ENCODE peak calls at places on chromosome 15, in seven cellular contexts. A is upper lobe of right lung, V is HCT116, I is cardiac muscle cell, N is sigmoid colon, Y is PC-3, P is IMR-90. G is an unnamed sample.

GRCh38 chr15:44295909-44296420 is 7.4 kb downstream of the GOLM2 start:
- DNase-seq in A (no peak), V (no peak), I (no peak), N (no peak), Y (no peak), P (peak), G (peak)

GRCh38 chr15:76866716-76867321 is 38.3 kb downstream of the SCAPER start:
- DNase-seq in A (no peak), V (peak), I (no peak), N (no peak), Y (peak), P (peak), G (peak)

GRCh38 chr15:80066912-80067311 is 7.4 kb downstream of the ZFAND6 start:
- DNase-seq in A (no peak), V (no peak), I (no peak), N (no peak), Y (no peak), P (no peak), G (no peak)

GRCh38 chr15:41936649-41937567 is 35.4 kb downstream of the EHD4 start:
- DNase-seq in A (no peak), V (no peak), I (no peak), N (no peak), Y (no peak), P (peak), G (no peak)

GRCh38 chr15:80160570-80161156 is 7.9 kb downstream of the FAH start:
- DNase-seq in A (peak), V (no peak), I (peak), N (peak), Y (peak), P (peak), G (peak)

GRCh38 chr15:40633178-40633577 is 39.1 kb downstream of the KNL1 start:
- DNase-seq in A (no peak), V (no peak), I (no peak), N (no peak), Y (peak), P (peak), G (no peak)

GRCh38 chr15:52262364-52262763 is 33.2 kb downstream of the MYO5C start:
- DNase-seq in A (no peak), V (no peak), I (no peak), N (no peak), Y (peak), P (no peak), G (no peak)

GRCh38 chr15:66721954-66722353 is 19.9 kb downstream of the SMAD6 start:
- DNase-seq in A (no peak), V (no peak), I (no peak), N (no peak), Y (no peak), P (no peak), G (no peak)

GRCh38 chr15:76982356-76982755 is 12.6 kb upstream of the PSTPIP1 start:
- DNase-seq in A (no peak), V (no peak), I (no peak), N (no peak), Y (no peak), P (no peak), G (no peak)

GRCh38 chr15:99343836-99344551 is 92.7 kb downstream of the LRRC28 start:
- DNase-seq in A (no peak), V (no peak), I (peak), N (no peak), Y (no peak), P (no peak), G (no peak)

GRCh38 chr15:69524296-69524695 is 71.7 kb downstream of the RPLP1 start:
- DNase-seq in A (no peak), V (no peak), I (no peak), N (no peak), Y (no peak), P (no peak), G (no peak)

GRCh38 chr15:52151353-52151752 is 38.8 kb upstream of the BCL2L10 start:
- DNase-seq in A (no peak), V (no peak), I (no peak), N (no peak), Y (no peak), P (no peak), G (no peak)

GRCh38 chr15:80581976-80582375 is 113.1 kb upstream of the ABHD17C start:
- DNase-seq in A (no peak), V (no peak), I (no peak), N (peak), Y (no peak), P (peak), G (peak)

GRCh38 chr15:68783226-68784054 is 37.3 kb downstream of the ANP32A start:
- DNase-seq in A (peak), V (peak), I (peak), N (peak), Y (peak), P (no peak), G (no peak)

GRCh38 chr15:62880278-62880677 is 162.3 kb upstream of the TPM1 start:
- DNase-seq in A (no peak), V (no peak), I (no peak), N (no peak), Y (no peak), P (peak), G (no peak)

GRCh38 chr15:63909819-63910437 is 76.2 kb upstream of the HERC1 start:
- DNase-seq in A (no peak), V (no peak), I (no peak), N (no peak), Y (no peak), P (peak), G (no peak)

GRCh38 chr15:52093539-52094502 is 18.8 kb downstream of the BCL2L10 start:
- DNase-seq in A (no peak), V (no peak), I (no peak), N (peak), Y (peak), P (peak), G (peak)

GRCh38 chr15:73389971-73390544 is 21.3 kb upstream of the HCN4 start:
- DNase-seq in A (no peak), V (no peak), I (no peak), N (no peak), Y (no peak), P (peak), G (no peak)

GRCh38 chr15:51675234-51675633 is 6.1 kb upstream of the SCG3 start:
- DNase-seq in A (no peak), V (no peak), I (no peak), N (no peak), Y (no peak), P (no peak), G (no peak)

GRCh38 chr15:80823120-80823519 is 44.0 kb downstream of the CEMIP start:
- DNase-seq in A (no peak), V (no peak), I (no peak), N (no peak), Y (no peak), P (no peak), G (no peak)

GRCh38 chr15:101303408-101303807 is 8.4 kb upstream of the SNRPA1 start:
- DNase-seq in A (no peak), V (no peak), I (no peak), N (no peak), Y (no peak), P (no peak), G (no peak)

GRCh38 chr15:100193277-100193860 is 148.4 kb downstream of the ADAMTS17 start:
- DNase-seq in A (no peak), V (no peak), I (no peak), N (peak), Y (no peak), P (no peak), G (no peak)

GRCh38 chr15:99307735-99308134 is 56.5 kb downstream of the LRRC28 start:
- DNase-seq in A (no peak), V (no peak), I (no peak), N (no peak), Y (no peak), P (peak), G (no peak)

GRCh38 chr15:75134748-75135147 is 66.9 kb upstream of the C15orf39 start:
- DNase-seq in A (no peak), V (no peak), I (no peak), N (no peak), Y (no peak), P (no peak), G (no peak)

GRCh38 chr15:52086001-52086786 is 26.4 kb downstream of the BCL2L10 start:
- DNase-seq in A (no peak), V (no peak), I (no peak), N (no peak), Y (no peak), P (no peak), G (no peak)

GRCh38 chr15:91407237-91407889 is 307.3 kb downstream of the SV2B start:
- DNase-seq in A (no peak), V (no peak), I (no peak), N (no peak), Y (peak), P (peak), G (peak)

GRCh38 chr15:37014566-37014965 is 85.8 kb downstream of the MEIS2 start:
- DNase-seq in A (no peak), V (no peak), I (no peak), N (no peak), Y (no peak), P (no peak), G (no peak)

GRCh38 chr15:67785431-67785830 is 39.9 kb upstream of the SKOR1 start:
- DNase-seq in A (no peak), V (no peak), I (no peak), N (no peak), Y (no peak), P (no peak), G (no peak)

GRCh38 chr15:43799209-43799944 is 643 bp downstream of the SERINC4 start:
- DNase-seq in A (no peak), V (no peak), I (no peak), N (no peak), Y (no peak), P (no peak), G (no peak)

GRCh38 chr15:64452988-64453688 is 7.2 kb upstream of the ZNF609 start:
- DNase-seq in A (no peak), V (no peak), I (no peak), N (peak), Y (no peak), P (peak), G (no peak)

GRCh38 chr15:99059010-99059981 is 45.6 kb upstream of the SYNM start:
- DNase-seq in A (peak), V (peak), I (peak), N (peak), Y (peak), P (peak), G (peak)

GRCh38 chr15:100330629-100331215 is 11.1 kb downstream of the ADAMTS17 start:
- DNase-seq in A (no peak), V (no peak), I (no peak), N (no peak), Y (no peak), P (no peak), G (no peak)

GRCh38 chr15:68001811-68002210 is 52.3 kb upstream of the PIAS1 start:
- DNase-seq in A (no peak), V (no peak), I (no peak), N (no peak), Y (no peak), P (no peak), G (no peak)

GRCh38 chr15:38890194-38890593 is 325.6 kb upstream of the RASGRP1 start:
- DNase-seq in A (no peak), V (no peak), I (no peak), N (no peak), Y (no peak), P (no peak), G (no peak)

GRCh38 chr15:38885001-38885400 is 320.4 kb upstream of the RASGRP1 start:
- DNase-seq in A (no peak), V (no peak), I (no peak), N (no peak), Y (no peak), P (peak), G (no peak)

GRCh38 chr15:38885477-38885952 is 320.9 kb upstream of the RASGRP1 start:
- DNase-seq in A (no peak), V (no peak), I (no peak), N (no peak), Y (no peak), P (no peak), G (no peak)

GRCh38 chr15:38886315-38887163 is 321.9 kb upstream of the RASGRP1 start:
- DNase-seq in A (no peak), V (no peak), I (no peak), N (no peak), Y (peak), P (peak), G (peak)

GRCh38 chr15:38888701-38889154 is 324.1 kb upstream of the RASGRP1 start:
- DNase-seq in A (no peak), V (no peak), I (peak), N (no peak), Y (no peak), P (no peak), G (no peak)
- H3K27ac ChIP-seq in A (no peak), V (no peak), I (peak), N (peak), Y (no peak), P (peak), G (no peak)

GRCh38 chr15:90007089-90007487 is 6.0 kb downstream of the ZNF710 start:
- DNase-seq in A (no peak), V (no peak), I (no peak), N (no peak), Y (no peak), P (no peak), G (no peak)
- H3K27ac ChIP-seq in A (no peak), V (no peak), I (no peak), N (no peak), Y (no peak), P (no peak), G (no peak)

GRCh38 chr15:57548835-57549234 is 42.9 kb upstream of the MYZAP start:
- DNase-seq in A (no peak), V (no peak), I (no peak), N (no peak), Y (no peak), P (no peak), G (no peak)
- H3K27ac ChIP-seq in A (no peak), V (no peak), I (peak), N (no peak), Y (no peak), P (no peak), G (no peak)

DNA sequence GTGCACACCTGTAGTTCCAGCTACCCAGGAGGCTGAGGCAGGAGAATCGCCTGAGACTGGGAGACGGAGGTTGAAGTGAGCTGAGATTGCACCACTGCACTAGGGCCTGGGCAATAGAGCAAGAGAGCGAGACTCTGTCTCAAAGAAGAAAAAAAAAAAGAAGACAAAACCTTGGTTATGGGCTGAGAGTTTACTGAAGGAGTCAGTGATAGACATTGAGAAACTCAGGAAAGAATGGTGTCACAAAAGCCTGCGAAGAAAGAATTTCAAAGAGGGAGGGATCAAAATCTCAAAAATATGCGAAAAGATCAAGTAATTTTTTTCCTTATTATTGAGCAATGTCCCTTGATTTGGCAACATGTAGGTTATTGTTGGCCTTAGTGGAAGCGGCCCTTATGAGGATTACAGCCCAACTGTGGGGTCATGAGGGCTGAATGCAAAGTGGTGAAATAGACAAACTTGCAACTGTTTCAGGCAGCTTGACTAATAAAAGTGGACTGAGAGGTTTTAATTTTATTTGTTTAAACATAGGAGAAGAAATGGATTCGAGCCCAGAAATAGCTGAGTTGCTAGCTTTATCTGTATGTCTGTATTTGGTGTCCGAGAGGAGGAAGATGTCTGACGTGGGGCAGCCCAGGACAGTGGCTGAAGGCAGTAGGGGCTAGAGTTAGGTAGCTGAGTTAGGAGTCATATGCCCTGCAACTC is 18.8 kb upstream of the CELF6 start:
- DNase-seq in A (no peak), V (no peak), I (no peak), N (peak), Y (peak), P (peak), G (no peak)
- H3K27ac ChIP-seq in A (peak), V (no peak), I (no peak), N (peak), Y (no peak), P (peak), G (no peak)

GRCh38 chr15:92772061-92772460 is 116.5 kb upstream of the FAM174B start:
- DNase-seq in A (no peak), V (no peak), I (no peak), N (no peak), Y (no peak), P (no peak), G (no peak)

GRCh38 chr15:92770641-92771040 is 115.1 kb upstream of the FAM174B start:
- DNase-seq in A (no peak), V (no peak), I (no peak), N (no peak), Y (no peak), P (no peak), G (no peak)

GRCh38 chr15:92772626-92773244 is 117.2 kb upstream of the FAM174B start:
- DNase-seq in A (no peak), V (no peak), I (no peak), N (no peak), Y (no peak), P (no peak), G (no peak)

GRCh38 chr15:92773340-92773739 is 117.8 kb upstream of the FAM174B start:
- DNase-seq in A (no peak), V (no peak), I (no peak), N (no peak), Y (no peak), P (no peak), G (no peak)
- H3K27ac ChIP-seq in A (no peak), V (no peak), I (no peak), N (no peak), Y (no peak), P (no peak), G (no peak)